ENCODE peak calls at places on chromosomes 3 and 15, in eight cellular contexts. One of them, this sample, is unnamed.

GRCh38 chr15:89783111-89783860 is 7.2 kb downstream of the MESP2 start:
- DNase-seq in lung: no peak
- DNase-seq in left ventricle myocardium inferior: no peak
- DNase-seq in HFF-Myc: peak; percentile 50
- DNase-seq in prostate gland: no peak
- DNase-seq in testis: no peak
- DNase-seq in A549: no peak
- DNase-seq in IMR-90: peak; percentile 29
- DNase-seq in this sample: peak; percentile 96

GRCh38 chr15:63243101-63243500 is 34.3 kb upstream of the APH1B start:
- DNase-seq in lung: no peak
- DNase-seq in left ventricle myocardium inferior: no peak
- DNase-seq in HFF-Myc: no peak
- DNase-seq in prostate gland: no peak
- DNase-seq in testis: no peak
- DNase-seq in A549: no peak
- DNase-seq in IMR-90: peak; percentile 74
- DNase-seq in this sample: peak; percentile 76

GRCh38 chr3:12229896-12230295 is 59.0 kb upstream of the PPARG start:
- DNase-seq in lung: peak; percentile 82
- DNase-seq in left ventricle myocardium inferior: no peak
- DNase-seq in HFF-Myc: no peak
- DNase-seq in prostate gland: peak; percentile 77
- DNase-seq in testis: no peak
- DNase-seq in A549: no peak
- DNase-seq in IMR-90: no peak
- DNase-seq in this sample: no peak

GRCh38 chr15:29037997-29038700 is 152.4 kb downstream of the APBA2 start:
- DNase-seq in lung: no peak
- DNase-seq in left ventricle myocardium inferior: no peak
- DNase-seq in HFF-Myc: no peak
- DNase-seq in prostate gland: no peak
- DNase-seq in testis: no peak
- DNase-seq in A549: no peak
- DNase-seq in IMR-90: no peak
- DNase-seq in this sample: no peak

GRCh38 chr15:57343018-57343417 is 33.3 kb upstream of the CGNL1 start:
- DNase-seq in lung: no peak
- DNase-seq in left ventricle myocardium inferior: no peak
- DNase-seq in HFF-Myc: no peak
- DNase-seq in prostate gland: no peak
- DNase-seq in testis: no peak
- DNase-seq in A549: no peak
- DNase-seq in IMR-90: no peak
- DNase-seq in this sample: no peak

GRCh38 chr15:31235298-31236183 is 91.1 kb upstream of the KLF13 start:
- DNase-seq in lung: no peak
- DNase-seq in left ventricle myocardium inferior: peak; percentile 82
- DNase-seq in HFF-Myc: no peak
- DNase-seq in prostate gland: no peak
- DNase-seq in testis: peak; percentile 82
- DNase-seq in A549: no peak
- DNase-seq in IMR-90: no peak
- DNase-seq in this sample: peak; percentile 70

GRCh38 chr3:119700269-119700919 is 2.4 kb upstream of the CFAP91 start:
- DNase-seq in lung: peak; percentile 41
- DNase-seq in left ventricle myocardium inferior: no peak
- DNase-seq in HFF-Myc: no peak
- DNase-seq in prostate gland: no peak
- DNase-seq in testis: no peak
- DNase-seq in A549: no peak
- DNase-seq in IMR-90: peak; percentile 57
- DNase-seq in this sample: peak; percentile 3

GRCh38 chr3:44529927-44530326 is 25.1 kb upstream of the ZKSCAN7 start:
- DNase-seq in lung: no peak
- DNase-seq in left ventricle myocardium inferior: no peak
- DNase-seq in HFF-Myc: no peak
- DNase-seq in prostate gland: no peak
- DNase-seq in testis: no peak
- DNase-seq in A549: no peak
- DNase-seq in IMR-90: peak; percentile 23
- DNase-seq in this sample: peak; percentile 25

GRCh38 chr3:147049901-147050300 is 356.4 kb downstream of the ZIC4 start:
- DNase-seq in lung: no peak
- DNase-seq in left ventricle myocardium inferior: no peak
- DNase-seq in HFF-Myc: peak; percentile 11
- DNase-seq in prostate gland: no peak
- DNase-seq in testis: no peak
- DNase-seq in A549: no peak
- DNase-seq in IMR-90: no peak
- DNase-seq in this sample: no peak

GRCh38 chr3:160006282-160007163 is 17.9 kb downstream of the IL12A start:
- DNase-seq in lung: peak; percentile 35
- DNase-seq in left ventricle myocardium inferior: no peak
- DNase-seq in HFF-Myc: peak; percentile 66
- DNase-seq in prostate gland: peak; percentile 62
- DNase-seq in testis: peak; percentile 63
- DNase-seq in A549: peak; percentile 82
- DNase-seq in IMR-90: peak; percentile 77
- DNase-seq in this sample: peak; percentile 79

GRCh38 chr3:146152841-146153240 is 8.1 kb downstream of the PLOD2 start:
- DNase-seq in lung: no peak
- DNase-seq in left ventricle myocardium inferior: no peak
- DNase-seq in HFF-Myc: no peak
- DNase-seq in prostate gland: no peak
- DNase-seq in testis: no peak
- DNase-seq in A549: no peak
- DNase-seq in IMR-90: no peak
- DNase-seq in this sample: no peak

GRCh38 chr3:71265365-71265935 is 318.1 kb downstream of the FOXP1 start:
- DNase-seq in lung: no peak
- DNase-seq in left ventricle myocardium inferior: no peak
- DNase-seq in HFF-Myc: no peak
- DNase-seq in prostate gland: no peak
- DNase-seq in testis: no peak
- DNase-seq in A549: no peak
- DNase-seq in IMR-90: no peak
- DNase-seq in this sample: no peak

GRCh38 chr3:155815030-155815429 is 9.0 kb upstream of the C3orf33 start:
- DNase-seq in lung: no peak
- DNase-seq in left ventricle myocardium inferior: no peak
- DNase-seq in HFF-Myc: no peak
- DNase-seq in prostate gland: no peak
- DNase-seq in testis: no peak
- DNase-seq in A549: no peak
- DNase-seq in IMR-90: no peak
- DNase-seq in this sample: no peak

GRCh38 chr15:32029409-32029861 is 880 bp upstream of the CHRNA7 start:
- DNase-seq in lung: no peak
- DNase-seq in left ventricle myocardium inferior: no peak
- DNase-seq in HFF-Myc: no peak
- DNase-seq in prostate gland: no peak
- DNase-seq in testis: peak; percentile 50
- DNase-seq in A549: peak; percentile 31
- DNase-seq in IMR-90: no peak
- DNase-seq in this sample: no peak

GRCh38 chr3:4889896-4890295 is 89.3 kb upstream of the BHLHE40 start:
- DNase-seq in lung: no peak
- DNase-seq in left ventricle myocardium inferior: no peak
- DNase-seq in HFF-Myc: no peak
- DNase-seq in prostate gland: no peak
- DNase-seq in testis: no peak
- DNase-seq in A549: no peak
- DNase-seq in IMR-90: peak; percentile 41
- DNase-seq in this sample: no peak

GRCh38 chr3:4698125-4698821 is 205.1 kb downstream of the ITPR1 start:
- DNase-seq in lung: no peak
- DNase-seq in left ventricle myocardium inferior: no peak
- DNase-seq in HFF-Myc: no peak
- DNase-seq in prostate gland: no peak
- DNase-seq in testis: no peak
- DNase-seq in A549: no peak
- DNase-seq in IMR-90: no peak
- DNase-seq in this sample: no peak

GRCh38 chr3:33877187-33877586 is 78.8 kb downstream of the PDCD6IP start:
- DNase-seq in lung: no peak
- DNase-seq in left ventricle myocardium inferior: no peak
- DNase-seq in HFF-Myc: no peak
- DNase-seq in prostate gland: no peak
- DNase-seq in testis: no peak
- DNase-seq in A549: no peak
- DNase-seq in IMR-90: no peak
- DNase-seq in this sample: no peak

GRCh38 chr3:65548848-65549625 is 489.7 kb downstream of the MAGI1 start:
- DNase-seq in lung: no peak
- DNase-seq in left ventricle myocardium inferior: peak; percentile 45
- DNase-seq in HFF-Myc: no peak
- DNase-seq in prostate gland: peak; percentile 9
- DNase-seq in testis: peak; percentile 18
- DNase-seq in A549: no peak
- DNase-seq in IMR-90: no peak
- DNase-seq in this sample: no peak

GRCh38 chr3:65545429-65545828 is 493.3 kb downstream of the MAGI1 start:
- DNase-seq in lung: no peak
- DNase-seq in left ventricle myocardium inferior: no peak
- DNase-seq in HFF-Myc: no peak
- DNase-seq in prostate gland: no peak
- DNase-seq in testis: no peak
- DNase-seq in A549: no peak
- DNase-seq in IMR-90: peak; percentile 73
- DNase-seq in this sample: no peak

GRCh38 chr3:65551945-65552344 is 486.8 kb downstream of the MAGI1 start:
- DNase-seq in lung: no peak
- DNase-seq in left ventricle myocardium inferior: no peak
- DNase-seq in HFF-Myc: no peak
- DNase-seq in prostate gland: no peak
- DNase-seq in testis: no peak
- DNase-seq in A549: no peak
- DNase-seq in IMR-90: no peak
- DNase-seq in this sample: no peak

GRCh38 chr3:65549626-65549959 is 489.1 kb downstream of the MAGI1 start:
- DNase-seq in lung: no peak
- DNase-seq in left ventricle myocardium inferior: no peak
- DNase-seq in HFF-Myc: no peak
- DNase-seq in prostate gland: no peak
- DNase-seq in testis: no peak
- DNase-seq in A549: no peak
- DNase-seq in IMR-90: no peak
- DNase-seq in this sample: no peak

GRCh38 chr3:65550137-65550536 is 488.6 kb downstream of the MAGI1 start:
- DNase-seq in lung: no peak
- DNase-seq in left ventricle myocardium inferior: no peak
- DNase-seq in HFF-Myc: no peak
- DNase-seq in prostate gland: no peak
- DNase-seq in testis: no peak
- DNase-seq in A549: no peak
- DNase-seq in IMR-90: no peak
- DNase-seq in this sample: no peak
- H3K4me3 ChIP-seq in lung: no peak overlapping the region
- H3K4me3 ChIP-seq in left ventricle myocardium inferior: no peak overlapping the region
- H3K4me3 ChIP-seq in HFF-Myc: no peak overlapping the region
- H3K4me3 ChIP-seq in prostate gland: no peak overlapping the region
- H3K4me3 ChIP-seq in testis: no peak overlapping the region
- H3K4me3 ChIP-seq in A549: no peak overlapping the region
- H3K4me3 ChIP-seq in IMR-90: no peak overlapping the region
- H3K4me3 ChIP-seq in this sample: no peak overlapping the region

GRCh38 chr15:37109151-37109912 is 9.0 kb upstream of the MEIS2 start:
- DNase-seq in lung: no peak
- DNase-seq in left ventricle myocardium inferior: no peak
- DNase-seq in HFF-Myc: no peak
- DNase-seq in prostate gland: no peak
- DNase-seq in testis: no peak
- DNase-seq in A549: no peak
- DNase-seq in IMR-90: no peak
- DNase-seq in this sample: peak; percentile 20

GRCh38 chr15:37107754-37108724 is 7.7 kb upstream of the MEIS2 start:
- DNase-seq in lung: no peak
- DNase-seq in left ventricle myocardium inferior: no peak
- DNase-seq in HFF-Myc: no peak
- DNase-seq in prostate gland: no peak
- DNase-seq in testis: no peak
- DNase-seq in A549: no peak
- DNase-seq in IMR-90: no peak
- DNase-seq in this sample: peak; percentile 7

GRCh38 chr15:37108725-37109124 is 8.4 kb upstream of the MEIS2 start:
- DNase-seq in lung: no peak
- DNase-seq in left ventricle myocardium inferior: no peak
- DNase-seq in HFF-Myc: no peak
- DNase-seq in prostate gland: no peak
- DNase-seq in testis: no peak
- DNase-seq in A549: no peak
- DNase-seq in IMR-90: no peak
- DNase-seq in this sample: no peak

GRCh38 chr15:37111427-37111717 is 11.0 kb upstream of the MEIS2 start:
- DNase-seq in lung: no peak
- DNase-seq in left ventricle myocardium inferior: no peak
- DNase-seq in HFF-Myc: no peak
- DNase-seq in prostate gland: no peak
- DNase-seq in testis: no peak
- DNase-seq in A549: no peak
- DNase-seq in IMR-90: no peak
- DNase-seq in this sample: no peak

GRCh38 chr15:37109952-37110630 is 9.7 kb upstream of the MEIS2 start:
- DNase-seq in lung: no peak
- DNase-seq in left ventricle myocardium inferior: peak; percentile 61
- DNase-seq in HFF-Myc: no peak
- DNase-seq in prostate gland: no peak
- DNase-seq in testis: no peak
- DNase-seq in A549: no peak
- DNase-seq in IMR-90: no peak
- DNase-seq in this sample: peak; percentile 61
- H3K4me3 ChIP-seq in lung: peak overlapping the region; percentile 24
- H3K4me3 ChIP-seq in left ventricle myocardium inferior: peak overlapping the region; percentile 66
- H3K4me3 ChIP-seq in HFF-Myc: peak overlapping the region; percentile 36
- H3K4me3 ChIP-seq in prostate gland: peak overlapping the region; percentile 21
- H3K4me3 ChIP-seq in testis: peak overlapping the region; percentile 53
- H3K4me3 ChIP-seq in A549: no peak overlapping the region
- H3K4me3 ChIP-seq in IMR-90: no peak overlapping the region
- H3K4me3 ChIP-seq in this sample: peak overlapping the region; percentile 61

GRCh38 chr3:129313415-129313982 is 34.8 kb downstream of the HMCES start:
- DNase-seq in lung: no peak
- DNase-seq in left ventricle myocardium inferior: no peak
- DNase-seq in HFF-Myc: no peak
- DNase-seq in prostate gland: no peak
- DNase-seq in testis: no peak
- DNase-seq in A549: no peak
- DNase-seq in IMR-90: peak; percentile 9
- DNase-seq in this sample: no peak
- H3K4me3 ChIP-seq in lung: no peak overlapping the region
- H3K4me3 ChIP-seq in left ventricle myocardium inferior: peak overlapping the region; percentile 97
- H3K4me3 ChIP-seq in HFF-Myc: no peak overlapping the region
- H3K4me3 ChIP-seq in prostate gland: no peak overlapping the region
- H3K4me3 ChIP-seq in testis: no peak overlapping the region
- H3K4me3 ChIP-seq in A549: no peak overlapping the region
- H3K4me3 ChIP-seq in IMR-90: no peak overlapping the region
- H3K4me3 ChIP-seq in this sample: no peak overlapping the region

GRCh38 chr3:186162221-186162620 is 53.3 kb upstream of the ETV5 start:
- DNase-seq in lung: peak; percentile 37
- DNase-seq in left ventricle myocardium inferior: no peak
- DNase-seq in HFF-Myc: no peak
- DNase-seq in prostate gland: no peak
- DNase-seq in testis: no peak
- DNase-seq in A549: no peak
- DNase-seq in IMR-90: no peak
- DNase-seq in this sample: peak; percentile 20
- H3K4me3 ChIP-seq in lung: no peak overlapping the region
- H3K4me3 ChIP-seq in left ventricle myocardium inferior: no peak overlapping the region
- H3K4me3 ChIP-seq in HFF-Myc: no peak overlapping the region
- H3K4me3 ChIP-seq in prostate gland: no peak overlapping the region
- H3K4me3 ChIP-seq in testis: no peak overlapping the region
- H3K4me3 ChIP-seq in A549: no peak overlapping the region
- H3K4me3 ChIP-seq in IMR-90: no peak overlapping the region
- H3K4me3 ChIP-seq in this sample: no peak overlapping the region

This sample was measured in fibroblast of villous mesenchyme.